ENCODE peak calls at places on chromosomes 5 and 9, in seven cellular contexts. F is HCT116; W is body of pancreas; N is right atrium auricular region; C is dorsolateral prefrontal cortex; L is CD8-positive, alpha-beta memory T cell; Y is aorta. J is an unnamed sample.

GRCh38 chr5:43149231-43149630 is 28.5 kb downstream of the ZNF131 start:
- DNase-seq in F (no peak), C (no peak), L (no peak), N (no peak), W (no peak), Y (no peak), J (no peak)

GRCh38 chr9:133375116-133375723 is 640 bp downstream of the SURF4 start:
- DNase-seq in F (no peak), N (no peak), L (no peak), C (no peak), W (peak; percentile 61), Y (no peak), J (peak; percentile 73)

GRCh38 chr5:79612667-79613190 is 488 bp downstream of the TENT2 start:
- DNase-seq in C (no peak), N (no peak), F (no peak), Y (no peak), L (no peak), W (no peak), J (no peak)

GRCh38 chr5:10695759-10696543 is 65.1 kb downstream of the DAP start:
- DNase-seq in N (no peak), F (no peak), W (no peak), C (no peak), L (no peak), Y (no peak), J (no peak)

GRCh38 chr9:15525958-15526357 is 15.2 kb upstream of the PSIP1 start:
- DNase-seq in N (no peak), C (no peak), L (no peak), W (no peak), F (no peak), Y (no peak), J (no peak)

GRCh38 chr9:124353811-124354274 is 61.4 kb downstream of the PSMB7 start:
- DNase-seq in C (no peak), N (no peak), Y (peak; percentile 10), F (no peak), W (no peak), L (no peak), J (no peak)

GRCh38 chr9:112069318-112070169 is 105.6 kb downstream of the SUSD1 start:
- DNase-seq in C (no peak), Y (no peak), W (no peak), F (no peak), L (no peak), N (no peak), J (peak; percentile 35)

GRCh38 chr5:80055491-80056170 is 20.5 kb downstream of the THBS4 start:
- DNase-seq in F (no peak), C (no peak), N (peak; percentile 11), Y (no peak), W (no peak), L (no peak), J (no peak)

GRCh38 chr5:8436919-8437318 is 568.0 kb downstream of the MTRR start:
- DNase-seq in L (no peak), N (no peak), Y (no peak), C (no peak), F (no peak), W (no peak), J (no peak)

GRCh38 chr5:168366124-168366523 is 74.7 kb downstream of the WWC1 start:
- DNase-seq in Y (no peak), N (no peak), C (no peak), L (no peak), F (no peak), W (no peak), J (no peak)
- H3K27ac ChIP-seq in Y (no peak overlapping the region), N (no peak overlapping the region), C (peak overlapping the region; percentile 63), L (no peak overlapping the region), F (peak overlapping the region; percentile 7), W (no peak overlapping the region), J (no peak overlapping the region)

GRCh38 chr9:96462538-96462937 is 12.6 kb downstream of the HABP4 start:
- DNase-seq in L (no peak), N (no peak), C (no peak), F (no peak), W (no peak), Y (no peak), J (no peak)
- H3K4me3 ChIP-seq in L (no peak overlapping the region), N (no peak overlapping the region), C (no peak overlapping the region), F (no peak overlapping the region), W (no peak overlapping the region), Y (no peak overlapping the region), J (no peak overlapping the region)

GRCh38 chr5:133741818-133742355 is 129.5 kb upstream of the FSTL4 start:
- DNase-seq in W (no peak), L (no peak), Y (no peak), F (no peak), C (no peak), N (peak; percentile 4), J (no peak)

GRCh38 chr5:133739381-133739780 is 127.0 kb upstream of the FSTL4 start:
- DNase-seq in W (no peak), N (no peak), L (no peak), Y (no peak), F (no peak), C (no peak), J (no peak)

GRCh38 chr5:133742370-133743036 is 130.2 kb upstream of the FSTL4 start:
- DNase-seq in C (no peak), Y (no peak), L (no peak), F (no peak), W (no peak), N (peak; percentile 30), J (no peak)

GRCh38 chr5:133744030-133744645 is 131.8 kb upstream of the FSTL4 start:
- DNase-seq in Y (no peak), C (no peak), W (no peak), L (no peak), F (no peak), N (no peak), J (no peak)

DNA sequence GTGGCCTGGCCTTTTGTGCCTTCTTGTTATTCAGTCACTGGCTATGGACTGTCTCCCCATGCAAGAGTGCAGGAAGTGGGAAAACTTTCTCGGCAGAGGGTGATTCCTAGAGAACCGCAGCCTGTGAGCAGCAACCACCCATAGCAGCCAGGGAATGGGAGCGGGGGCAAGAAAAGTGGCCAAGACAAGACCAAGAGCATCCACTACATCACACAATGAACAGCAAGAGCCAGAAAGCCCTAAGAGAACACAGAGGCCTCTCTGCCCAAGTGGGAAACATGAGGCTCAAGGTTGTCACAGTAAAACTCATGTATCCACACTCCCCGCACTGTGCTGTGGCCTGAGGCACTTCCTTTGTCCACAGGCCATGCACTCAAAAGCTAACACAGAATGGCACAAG is 129.1 kb upstream of the FSTL4 start:
- DNase-seq in F (no peak), Y (no peak), W (no peak), C (no peak), N (peak; percentile 28), L (no peak), J (no peak)
- H3K27ac ChIP-seq in F (no peak overlapping the region), Y (no peak overlapping the region), W (no peak overlapping the region), C (no peak overlapping the region), N (no peak overlapping the region), L (no peak overlapping the region), J (no peak overlapping the region)

DNA sequence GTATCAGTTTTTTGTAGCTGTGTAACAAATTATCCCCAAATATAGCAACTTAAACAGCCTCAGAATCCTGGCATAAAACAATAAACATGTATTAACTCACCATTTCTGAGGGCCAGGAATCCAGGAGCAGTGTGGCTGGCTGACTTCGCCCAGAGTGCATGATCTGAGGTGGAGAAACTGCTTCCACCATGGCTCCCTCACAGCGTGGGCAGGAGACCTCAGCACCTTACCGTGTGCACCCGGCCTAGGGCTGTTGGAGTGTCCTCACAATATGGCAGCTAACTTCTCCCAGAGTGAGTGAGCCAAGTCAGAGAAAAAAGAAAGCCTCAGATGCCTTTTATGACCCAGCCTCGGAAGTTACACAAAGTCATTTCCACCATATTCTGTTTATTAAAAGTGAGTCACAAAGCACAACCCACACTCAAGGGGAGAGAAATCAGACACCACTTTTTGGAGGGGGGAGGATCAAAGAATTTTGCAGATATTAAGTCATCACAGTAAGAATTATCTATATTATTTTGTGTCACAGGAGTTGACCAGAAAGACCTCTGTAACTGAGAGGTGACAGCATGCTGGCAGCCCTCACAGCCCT is 59.6 kb downstream of the TSTD2 start:
- DNase-seq in Y (no peak), N (no peak), W (no peak), C (no peak), F (peak; percentile 29), L (no peak), J (no peak)
- H3K4me3 ChIP-seq in Y (no peak overlapping the region), N (no peak overlapping the region), W (no peak overlapping the region), C (no peak overlapping the region), F (peak overlapping the region; percentile 18), L (no peak overlapping the region), J (no peak overlapping the region)

GRCh38 chr5:132109494-132110053 is 36.0 kb downstream of the CSF2 start:
- DNase-seq in Y (no peak), F (no peak), L (no peak), C (no peak), W (no peak), N (no peak), J (no peak)
- H3K27ac ChIP-seq in Y (no peak overlapping the region), F (no peak overlapping the region), L (no peak overlapping the region), C (no peak overlapping the region), W (no peak overlapping the region), N (no peak overlapping the region), J (no peak overlapping the region)

GRCh38 chr5:159628703-159629102 is 287.6 kb upstream of the ADRA1B start:
- DNase-seq in L (no peak), W (no peak), N (no peak), F (no peak), C (no peak), Y (no peak), J (no peak)
- H3K4me3 ChIP-seq in L (no peak overlapping the region), W (no peak overlapping the region), N (no peak overlapping the region), F (no peak overlapping the region), C (no peak overlapping the region), Y (no peak overlapping the region), J (no peak overlapping the region)

DNA sequence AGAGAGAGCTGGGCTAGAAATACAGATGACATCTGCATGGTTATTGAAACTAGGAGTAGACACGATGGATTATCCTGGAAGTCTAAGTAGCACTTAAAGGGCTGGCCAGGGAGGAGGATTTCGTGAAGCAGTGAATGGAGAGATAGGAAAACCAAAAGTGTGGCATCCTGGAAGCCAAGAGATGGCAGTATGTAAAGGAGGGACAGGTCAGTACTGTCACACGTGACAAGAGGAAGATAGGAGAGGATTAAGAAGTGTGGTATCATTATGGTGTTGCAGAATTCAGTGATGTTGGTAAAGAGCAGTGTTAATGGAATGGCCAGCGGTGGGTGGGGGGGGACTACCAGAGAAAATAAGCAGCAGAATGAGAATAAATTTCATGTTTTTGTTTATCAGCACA is 11.7 kb downstream of the RAD23B start:
- DNase-seq in N (no peak), L (no peak), C (no peak), F (no peak), W (no peak), Y (no peak), J (no peak)
- H3K27ac ChIP-seq in N (no peak overlapping the region), L (no peak overlapping the region), C (no peak overlapping the region), F (no peak overlapping the region), W (no peak overlapping the region), Y (no peak overlapping the region), J (no peak overlapping the region)

GRCh38 chr5:132760043-132760420 is 12.8 kb downstream of the CCNI2 start:
- DNase-seq in W (no peak), N (peak; percentile 40), Y (no peak), L (peak; percentile 37), F (no peak), C (no peak), J (no peak)
- H3K4me3 ChIP-seq in W (no peak overlapping the region), N (no peak overlapping the region), Y (no peak overlapping the region), L (no peak overlapping the region), F (no peak overlapping the region), C (no peak overlapping the region), J (no peak overlapping the region)

DNA sequence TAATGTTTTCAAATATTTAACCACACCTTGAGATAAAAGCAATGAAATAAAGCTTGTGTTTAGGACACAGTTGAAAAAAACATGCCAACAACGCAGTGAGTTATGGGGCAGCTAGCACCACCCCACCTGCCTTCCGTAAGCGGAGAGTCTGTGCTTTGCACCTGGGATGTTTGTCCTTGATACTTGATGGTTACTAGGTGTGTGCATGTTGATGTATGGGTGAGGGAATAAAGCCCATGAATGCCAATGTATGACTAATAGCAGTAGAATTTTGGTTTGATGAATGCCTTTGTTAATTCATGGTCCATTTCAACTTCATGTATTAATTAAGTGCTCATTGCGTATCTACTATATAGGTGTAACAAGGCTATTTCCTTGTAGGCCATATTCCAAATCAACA is 74.0 kb downstream of the PCSK5 start:
- DNase-seq in L (no peak), N (no peak), C (no peak), F (peak; percentile 28), W (no peak), Y (no peak), J (no peak)
- H3K27ac ChIP-seq in L (no peak overlapping the region), N (no peak overlapping the region), C (no peak overlapping the region), F (no peak overlapping the region), W (no peak overlapping the region), Y (no peak overlapping the region), J (no peak overlapping the region)